ENCODE peak calls at places on chromosomes 16 and 17, in six cellular contexts. S is WERI-Rb-1, V is fibroblast of mammary gland, F is cardiac muscle cell, I is activated gamma-delta T cell treated with Interleukin-2 at 50 U/mL for 16 hours, B is NCI-H2081. Q is an unnamed sample.

GRCh38 chr17:49989518-49989880 is 5.5 kb downstream of the DLX3 start:
- DNase-seq in F (no peak), V (no peak), I (no peak), B (no peak), S (peak; percentile 75), Q (no peak)

GRCh38 chr16:63982156-63982555 is 1139.7 kb downstream of the CDH11 start:
- DNase-seq in V (no peak), F (no peak), I (no peak), S (no peak), B (no peak), Q (no peak)

GRCh38 chr17:28643979-28644781 is 778 bp downstream of the BLTP2 start:
- DNase-seq in V (peak; percentile 39), I (no peak), B (peak; percentile 10), S (peak; percentile 49), F (peak; percentile 63), Q (no peak)

GRCh38 chr17:57708401-57708800 is 36.7 kb downstream of the CCDC182 start:
- DNase-seq in F (peak; percentile 24), B (no peak), I (no peak), V (peak; percentile 41), S (peak; percentile 82), Q (peak; percentile 39)

GRCh38 chr17:73645050-73645871 is 1.0 kb upstream of the SDK2 start:
- DNase-seq in I (peak; percentile 37), S (peak; percentile 87), B (peak; percentile 82), F (peak; percentile 57), V (peak; percentile 41), Q (peak; percentile 68)

GRCh38 chr17:45845376-45846185 is 900 bp downstream of the SPPL2C start:
- DNase-seq in I (no peak), V (no peak), S (no peak), F (no peak), B (no peak), Q (no peak)

GRCh38 chr17:13575466-13575865 is 26.3 kb downstream of the HS3ST3A1 start:
- DNase-seq in B (no peak), S (no peak), I (no peak), F (no peak), V (no peak), Q (no peak)

GRCh38 chr16:87274808-87275207 is 42.4 kb downstream of the C16orf95 start:
- DNase-seq in B (no peak), S (no peak), F (peak; percentile 27), V (no peak), I (no peak), Q (no peak)

GRCh38 chr17:8409966-8410881 is 12.6 kb upstream of the RNF222 start:
- DNase-seq in F (peak; percentile 93), B (peak; percentile 76), S (peak; percentile 87), I (peak; percentile 77), V (peak; percentile 84), Q (peak; percentile 90)

GRCh38 chr16:23709536-23709935 is 3.5 kb downstream of the ERN2 start:
- DNase-seq in V (no peak), F (no peak), S (no peak), I (no peak), B (no peak), Q (no peak)

GRCh38 chr16:565420-566330 is 1.1 kb upstream of the NHLRC4 start:
- DNase-seq in F (peak; percentile 48), V (no peak), B (no peak), S (no peak), I (no peak), Q (no peak)

GRCh38 chr16:72013389-72013788 is 4.8 kb downstream of the DHODH start:
- DNase-seq in S (no peak), I (no peak), F (peak; percentile 74), V (peak; percentile 51), B (no peak), Q (peak; percentile 49)

GRCh38 chr16:2199095-2199494 is 2.7 kb upstream of the CASKIN1 start:
- DNase-seq in B (no peak), I (no peak), V (no peak), F (no peak), S (no peak), Q (no peak)

GRCh38 chr17:7340179-7340578 is 3.9 kb downstream of the ACAP1 start:
- DNase-seq in B (no peak), I (no peak), V (peak; percentile 44), S (no peak), F (no peak), Q (no peak)

GRCh38 chr17:50763716-50764450 is 3.4 kb downstream of the ANKRD40CL start:
- DNase-seq in V (no peak), S (peak; percentile 59), F (no peak), B (peak; percentile 5), I (no peak), Q (no peak)

GRCh38 chr17:41101586-41102259 is at the start of gene KRTAP4-16:
- DNase-seq in B (no peak), V (no peak), I (no peak), F (no peak), S (no peak), Q (no peak)

GRCh38 chr17:73338566-73339247 is 26.9 kb upstream of the CDC42EP4 start:
- DNase-seq in B (no peak), I (no peak), F (no peak), V (no peak), S (no peak), Q (no peak)

GRCh38 chr16:51095114-51095872 is 55.8 kb downstream of the SALL1 start:
- DNase-seq in S (no peak), B (no peak), V (no peak), F (no peak), I (no peak), Q (peak; percentile 35)

GRCh38 chr17:54849660-54850059 is 51.0 kb upstream of the TOM1L1 start:
- DNase-seq in S (no peak), I (no peak), B (no peak), V (no peak), F (no peak), Q (no peak)

GRCh38 chr16:58885528-58886170 is 151.5 kb upstream of the GOT2 start:
- DNase-seq in B (no peak), V (peak; percentile 16), I (no peak), F (no peak), S (no peak), Q (no peak)

GRCh38 chr16:27515874-27516353 is 33.8 kb downstream of the GTF3C1 start:
- DNase-seq in F (peak; percentile 28), B (no peak), I (peak; percentile 10), V (peak; percentile 21), S (peak; percentile 56), Q (peak; percentile 25)

GRCh38 chr17:71632328-71632727 is 488.5 kb upstream of the SOX9 start:
- DNase-seq in S (no peak), B (peak; percentile 32), F (no peak), I (no peak), V (peak; percentile 54), Q (no peak)

GRCh38 chr16:69563605-69564580 is 1.9 kb upstream of the NFAT5 start:
- DNase-seq in V (peak; percentile 38), S (peak; percentile 45), I (peak; percentile 22), F (peak; percentile 16), B (no peak), Q (no peak)

GRCh38 chr16:88593910-88594309 is 23.7 kb downstream of the ZC3H18 start:
- DNase-seq in I (no peak), V (no peak), F (no peak), S (no peak), B (no peak), Q (no peak)

GRCh38 chr17:78993241-78993956 is 13.7 kb upstream of the LGALS3BP start:
- DNase-seq in F (peak; percentile 62), S (peak; percentile 78), B (no peak), I (peak; percentile 59), V (peak; percentile 54), Q (peak; percentile 78)

GRCh38 chr16:85210423-85211169 is 98.3 kb upstream of the CIBAR2 start:
- DNase-seq in B (no peak), I (no peak), V (peak; percentile 92), S (no peak), F (peak; percentile 78), Q (no peak)

GRCh38 chr17:8123695-8124349 is at the start of gene HES7:
- DNase-seq in V (no peak), B (no peak), F (no peak), I (no peak), S (peak; percentile 35), Q (no peak)

GRCh38 chr17:228223-228615 is 46.8 kb upstream of the DOC2B start:
- DNase-seq in V (no peak), B (no peak), S (no peak), I (no peak), F (no peak), Q (no peak)

GRCh38 chr17:71502443-71502842 is 618.4 kb upstream of the SOX9 start:
- DNase-seq in F (no peak), B (no peak), V (no peak), S (no peak), I (no peak), Q (no peak)

GRCh38 chr17:78852709-78853111 is 12.1 kb upstream of the USP36 start:
- DNase-seq in F (peak; percentile 57), V (peak; percentile 18), I (no peak), B (no peak), S (peak; percentile 53), Q (no peak)

GRCh38 chr17:57862990-57863667 is 13.3 kb upstream of the MRPS23 start:
- DNase-seq in B (no peak), F (no peak), S (peak; percentile 70), I (no peak), V (no peak), Q (peak; percentile 73)

GRCh38 chr17:35073991-35074627 is 10.6 kb upstream of the RFFL start:
- DNase-seq in F (no peak), I (no peak), S (no peak), B (no peak), V (no peak), Q (no peak)

GRCh38 chr17:2025622-2026309 is 632 bp upstream of the RTN4RL1 start:
- DNase-seq in V (peak; percentile 65), B (peak; percentile 17), I (no peak), F (peak; percentile 75), S (peak; percentile 90), Q (peak; percentile 71)

GRCh38 chr16:4136229-4136813 is 20.1 kb upstream of the ADCY9 start:
- DNase-seq in F (no peak), I (no peak), S (no peak), B (no peak), V (no peak), Q (no peak)

GRCh38 chr16:10929853-10930754 is 12.2 kb downstream of the DEXI start:
- DNase-seq in I (no peak), S (no peak), V (no peak), F (peak; percentile 37), B (no peak), Q (no peak)